ENCODE peak calls at places on chromosomes 12 and 14, in ten cellular contexts. S is suprapubic skin, V is Calu3, R is PC-9, I is germinal center, W is fibroblast of lung, Z is stomach, T is foreskin fibroblast, H is T follicular helper cell, N is nucleus accumbens. Q is an unnamed sample.

GRCh38 chr14:91009501-91010152 is 50.8 kb downstream of the RPS6KA5 start:
- DNase-seq in S (no peak), V (no peak), R (no peak), I (peak; percentile 77), W (no peak), Z (no peak), T (no peak), H (no peak), N (no peak), Q (no peak)

GRCh38 chr14:41899416-41899815 is 292.7 kb downstream of the LRFN5 start:
- DNase-seq in S (no peak), V (no peak), R (no peak), I (no peak), W (peak; percentile 23), Z (no peak), T (no peak), H (no peak), N (no peak), Q (no peak)

GRCh38 chr14:104020471-104020870 is 65.0 kb upstream of the ASPG start:
- DNase-seq in S (no peak), V (no peak), R (no peak), I (no peak), W (no peak), Z (no peak), T (no peak), H (no peak), N (no peak), Q (peak; percentile 69)

GRCh38 chr12:104953323-104953722 is 4.8 kb downstream of the SLC41A2 start:
- DNase-seq in S (no peak), V (peak; percentile 28), R (no peak), I (no peak), W (no peak), Z (peak; percentile 56), T (no peak), H (no peak), N (no peak), Q (no peak)

GRCh38 chr12:124162151-124163110 is 132.5 kb upstream of the RFLNA start:
- DNase-seq in S (no peak), V (no peak), R (no peak), I (no peak), W (no peak), Z (peak; percentile 39), T (no peak), H (no peak), N (no peak), Q (no peak)

GRCh38 chr12:60072911-60073310 is 477.1 kb downstream of the SLC16A7 start:
- DNase-seq in S (no peak), V (no peak), R (no peak), I (no peak), W (peak; percentile 76), Z (no peak), T (peak; percentile 47), H (no peak), N (no peak), Q (no peak)

GRCh38 chr12:2243275-2243674 is 190.5 kb downstream of the CACNA1C start:
- DNase-seq in S (no peak), V (no peak), R (no peak), I (no peak), W (peak; percentile 63), Z (no peak), T (no peak), H (no peak), N (no peak), Q (no peak)

GRCh38 chr12:109880938-109881337 is 597 bp upstream of the GLTP start:
- DNase-seq in S (no peak), V (no peak), R (no peak), I (no peak), W (no peak), Z (no peak), T (no peak), H (no peak), N (no peak), Q (no peak)

GRCh38 chr12:96383991-96384390 is 16.2 kb downstream of the CDK17 start:
- DNase-seq in S (no peak), V (no peak), R (no peak), I (no peak), W (peak; percentile 88), Z (no peak), T (no peak), H (no peak), N (no peak), Q (no peak)

GRCh38 chr12:109109756-109110350 is 6.5 kb upstream of the ACACB start:
- DNase-seq in S (no peak), V (no peak), R (no peak), I (no peak), W (no peak), Z (no peak), T (no peak), H (no peak), N (no peak), Q (no peak)

GRCh38 chr14:77158175-77158908 is 16.8 kb upstream of the ZDHHC22 start:
- DNase-seq in S (peak; percentile 74), V (peak; percentile 30), R (peak; percentile 69), I (no peak), W (peak; percentile 76), Z (no peak), T (peak; percentile 59), H (no peak), N (peak; percentile 64), Q (peak; percentile 92)

GRCh38 chr12:6465467-6466183 is 4.9 kb downstream of the VAMP1 start:
- DNase-seq in S (no peak), V (peak; percentile 63), R (peak; percentile 63), I (no peak), W (peak; percentile 60), Z (peak; percentile 53), T (peak; percentile 55), H (peak; percentile 38), N (no peak), Q (no peak)

GRCh38 chr14:51622376-51622775 is 29.3 kb upstream of the FRMD6 start:
- DNase-seq in S (no peak), V (no peak), R (no peak), I (no peak), W (no peak), Z (no peak), T (no peak), H (no peak), N (no peak), Q (no peak)

GRCh38 chr12:32252199-32253073 is 145.8 kb downstream of the BICD1 start:
- DNase-seq in S (no peak), V (no peak), R (no peak), I (peak; percentile 23), W (no peak), Z (no peak), T (no peak), H (no peak), N (no peak), Q (no peak)

GRCh38 chr12:116964740-116965090 is 54.0 kb downstream of the FBXW8 start:
- DNase-seq in S (no peak), V (no peak), R (no peak), I (no peak), W (peak; percentile 11), Z (no peak), T (no peak), H (no peak), N (no peak), Q (no peak)

GRCh38 chr12:116282371-116283286 is 5.1 kb upstream of the MED13L start:
- DNase-seq in S (no peak), V (no peak), R (no peak), I (no peak), W (no peak), Z (no peak), T (no peak), H (no peak), N (no peak), Q (no peak)

GRCh38 chr12:6212086-6212485 is 11.9 kb downstream of the CD9 start:
- DNase-seq in S (no peak), V (no peak), R (no peak), I (no peak), W (no peak), Z (no peak), T (no peak), H (no peak), N (no peak), Q (no peak)

GRCh38 chr14:24633353-24633752 is 637 bp downstream of the GZMB start:
- DNase-seq in S (no peak), V (no peak), R (no peak), I (no peak), W (no peak), Z (no peak), T (no peak), H (no peak), N (no peak), Q (no peak)

GRCh38 chr12:26109343-26109841 is 15.4 kb downstream of the BHLHE41 start:
- DNase-seq in S (no peak), V (no peak), R (no peak), I (no peak), W (no peak), Z (no peak), T (no peak), H (no peak), N (no peak), Q (no peak)

GRCh38 chr14:56474419-56475022 is 105.1 kb upstream of the TMEM260 start:
- DNase-seq in S (no peak), V (peak; percentile 20), R (no peak), I (peak; percentile 26), W (peak; percentile 16), Z (no peak), T (no peak), H (no peak), N (no peak), Q (no peak)

GRCh38 chr12:121087467-121088207 is 45.0 kb upstream of the P2RX7 start:
- DNase-seq in S (no peak), V (no peak), R (no peak), I (no peak), W (no peak), Z (no peak), T (no peak), H (no peak), N (no peak), Q (no peak)

GRCh38 chr12:89067436-89067835 is 284.9 kb downstream of the DUSP6 start:
- DNase-seq in S (no peak), V (no peak), R (no peak), I (no peak), W (peak; percentile 93), Z (no peak), T (peak; percentile 94), H (no peak), N (no peak), Q (no peak)

GRCh38 chr12:109910969-109911348 is 10.9 kb downstream of the TCHP start:
- DNase-seq in S (no peak), V (peak; percentile 36), R (no peak), I (no peak), W (peak; percentile 18), Z (no peak), T (no peak), H (no peak), N (no peak), Q (no peak)

GRCh38 chr14:72808564-72808963 is 85.3 kb downstream of the DPF3 start:
- DNase-seq in S (no peak), V (no peak), R (no peak), I (no peak), W (no peak), Z (no peak), T (no peak), H (no peak), N (no peak), Q (no peak)

GRCh38 chr12:64625243-64626077 is 15.2 kb downstream of the RASSF3 start:
- DNase-seq in S (no peak), V (peak; percentile 85), R (peak; percentile 72), I (peak; percentile 48), W (peak; percentile 93), Z (peak; percentile 47), T (peak; percentile 79), H (no peak), N (peak; percentile 7), Q (peak; percentile 56)

GRCh38 chr12:79782197-79782890 is 91.6 kb upstream of the PAWR start:
- DNase-seq in S (no peak), V (no peak), R (no peak), I (no peak), W (peak; percentile 87), Z (no peak), T (no peak), H (no peak), N (no peak), Q (no peak)

GRCh38 chr14:76346391-76347160 is 29.4 kb upstream of the ESRRB start:
- DNase-seq in S (no peak), V (no peak), R (no peak), I (no peak), W (no peak), Z (no peak), T (peak; percentile 16), H (no peak), N (no peak), Q (no peak)

GRCh38 chr12:8907513-8907912 is 6.8 kb upstream of the PHC1 start:
- DNase-seq in S (no peak), V (no peak), R (no peak), I (no peak), W (no peak), Z (no peak), T (no peak), H (no peak), N (no peak), Q (no peak)

Q was measured in head of caudate nucleus.